ENCODE peak calls at places on chromosomes 11 and 22, in four cellular contexts. B, J, H and M are unnamed samples.

GRCh38 chr11:17923213-17923612 is 89.6 kb downstream of the SERGEF start:
- DNase-seq in B (no peak), J (no peak), H (no peak), M (no peak)

GRCh38 chr22:45493286-45493771 is 9.4 kb upstream of the FBLN1 start:
- DNase-seq in B (peak), J (no peak), H (no peak), M (no peak)

GRCh38 chr11:112219476-112220232 is 6.6 kb upstream of the PTS start:
- DNase-seq in B (peak), J (no peak), H (peak), M (peak)

GRCh38 chr11:129853508-129854228 is 38.0 kb downstream of the TMEM45B start:
- DNase-seq in B (peak), J (peak), H (no peak), M (peak)

GRCh38 chr22:22014285-22014659 is 31.7 kb upstream of the TOP3B start:
- DNase-seq in B (no peak), J (no peak), H (no peak), M (no peak)

GRCh38 chr11:20201231-20201630 is 41.0 kb upstream of the DBX1 start:
- DNase-seq in B (no peak), J (no peak), H (no peak), M (no peak)

GRCh38 chr22:50621948-50622722 is 5.8 kb downstream of the ARSA start:
- DNase-seq in B (no peak), J (no peak), H (no peak), M (peak)

GRCh38 chr11:88377661-88378060 is 40.1 kb upstream of the CTSC start:
- DNase-seq in B (no peak), J (no peak), H (no peak), M (no peak)

GRCh38 chr11:121458551-121458950 is 5.8 kb upstream of the SORL1-AS1 start:
- DNase-seq in B (no peak), J (no peak), H (no peak), M (no peak)

GRCh38 chr11:13993096-13993760 is 30.7 kb downstream of the SPON1 start:
- DNase-seq in B (no peak), J (no peak), H (no peak), M (peak)

GRCh38 chr11:69640260-69640994 is 529 bp upstream of the CCND1 start:
- DNase-seq in B (peak), J (peak), H (no peak), M (peak)

GRCh38 chr11:125674210-125674609 is 6.4 kb downstream of the ACRV1 start:
- DNase-seq in B (no peak), J (no peak), H (no peak), M (no peak)

GRCh38 chr22:36386351-36386899 is 1.3 kb downstream of the MYH9 start:
- DNase-seq in B (peak), J (peak), H (peak), M (peak)

GRCh38 chr22:39176067-39176621 is 23.7 kb upstream of the CBX7 start:
- DNase-seq in B (peak), J (peak), H (no peak), M (peak)

GRCh38 chr22:47154621-47155081 is 392.2 kb downstream of the TBC1D22A start:
- DNase-seq in B (peak), J (no peak), H (no peak), M (no peak)

GRCh38 chr11:113073290-113073953 is 112.2 kb downstream of the NCAM1 start:
- DNase-seq in B (no peak), J (no peak), H (no peak), M (no peak)

GRCh38 chr11:42410251-42410956 is 901.4 kb upstream of the API5 start:
- DNase-seq in B (no peak), J (no peak), H (no peak), M (no peak)

GRCh38 chr11:17171916-17172315 is 35.9 kb downstream of the PIK3C2A start:
- DNase-seq in B (no peak), J (no peak), H (no peak), M (no peak)

GRCh38 chr22:32005453-32005852 is 37.6 kb upstream of the SLC5A1 start:
- DNase-seq in B (no peak), J (no peak), H (no peak), M (no peak)

GRCh38 chr11:97995874-97996273 is 1024.9 kb upstream of the CNTN5 start:
- DNase-seq in B (no peak), J (no peak), H (no peak), M (no peak)

GRCh38 chr22:38927033-38927789 is 30.2 kb upstream of the APOBEC3A start:
- DNase-seq in B (peak), J (peak), H (peak), M (peak)

GRCh38 chr11:37264783-37265182 is 666.7 kb upstream of the RAG2 start:
- DNase-seq in B (no peak), J (no peak), H (no peak), M (no peak)

GRCh38 chr22:19463491-19464469 is 15.2 kb downstream of the UFD1 start:
- DNase-seq in B (no peak), J (no peak), H (no peak), M (no peak)

GRCh38 chr11:95923730-95924413 is at the start of gene MTMR2:
- DNase-seq in B (peak), J (peak), H (peak), M (peak)

GRCh38 chr11:46382644-46383403 is 1.4 kb downstream of the MDK start:
- DNase-seq in B (peak), J (no peak), H (no peak), M (no peak)

GRCh38 chr11:19355601-19356000 is 114.9 kb upstream of the E2F8 start:
- DNase-seq in B (no peak), J (no peak), H (no peak), M (no peak)

GRCh38 chr11:25562417-25562816 is 769.5 kb upstream of the ANO3 start:
- DNase-seq in B (no peak), J (no peak), H (no peak), M (no peak)

GRCh38 chr11:33893711-33894401 is 2.0 kb upstream of the LMO2 start:
- DNase-seq in B (peak), J (no peak), H (no peak), M (no peak)

GRCh38 chr22:27378994-27379393 is 422.6 kb downstream of the MN1 start:
- DNase-seq in B (no peak), J (no peak), H (no peak), M (no peak)

GRCh38 chr11:101508370-101508769 is 75.4 kb downstream of the TRPC6 start:
- DNase-seq in B (no peak), J (no peak), H (no peak), M (no peak)

GRCh38 chr11:88704505-88704904 is 361.3 kb downstream of the GRM5 start:
- DNase-seq in B (no peak), J (no peak), H (no peak), M (no peak)

GRCh38 chr11:128627666-128628342 is 40.4 kb upstream of the ETS1 start:
- DNase-seq in B (no peak), J (no peak), H (no peak), M (no peak)

GRCh38 chr22:30753701-30754100 is 59.0 kb downstream of the OSBP2 start:
- DNase-seq in B (no peak), J (no peak), H (no peak), M (no peak)

GRCh38 chr22:30755760-30756124 is 61.1 kb downstream of the OSBP2 start:
- DNase-seq in B (no peak), J (no peak), H (no peak), M (no peak)

GRCh38 chr22:30752771-30753170 is 58.1 kb downstream of the OSBP2 start:
- DNase-seq in B (no peak), J (no peak), H (no peak), M (no peak)

GRCh38 chr22:30754521-30754920 is 59.8 kb downstream of the OSBP2 start:
- DNase-seq in B (no peak), J (no peak), H (no peak), M (no peak)

GRCh38 chr22:30754971-30755759 is 60.5 kb downstream of the OSBP2 start:
- DNase-seq in B (peak), J (peak), H (peak), M (peak)
- TF ChIP-seq POLR2A in B (no peak), J (no peak), H (no peak), M (no peak)

DNA sequence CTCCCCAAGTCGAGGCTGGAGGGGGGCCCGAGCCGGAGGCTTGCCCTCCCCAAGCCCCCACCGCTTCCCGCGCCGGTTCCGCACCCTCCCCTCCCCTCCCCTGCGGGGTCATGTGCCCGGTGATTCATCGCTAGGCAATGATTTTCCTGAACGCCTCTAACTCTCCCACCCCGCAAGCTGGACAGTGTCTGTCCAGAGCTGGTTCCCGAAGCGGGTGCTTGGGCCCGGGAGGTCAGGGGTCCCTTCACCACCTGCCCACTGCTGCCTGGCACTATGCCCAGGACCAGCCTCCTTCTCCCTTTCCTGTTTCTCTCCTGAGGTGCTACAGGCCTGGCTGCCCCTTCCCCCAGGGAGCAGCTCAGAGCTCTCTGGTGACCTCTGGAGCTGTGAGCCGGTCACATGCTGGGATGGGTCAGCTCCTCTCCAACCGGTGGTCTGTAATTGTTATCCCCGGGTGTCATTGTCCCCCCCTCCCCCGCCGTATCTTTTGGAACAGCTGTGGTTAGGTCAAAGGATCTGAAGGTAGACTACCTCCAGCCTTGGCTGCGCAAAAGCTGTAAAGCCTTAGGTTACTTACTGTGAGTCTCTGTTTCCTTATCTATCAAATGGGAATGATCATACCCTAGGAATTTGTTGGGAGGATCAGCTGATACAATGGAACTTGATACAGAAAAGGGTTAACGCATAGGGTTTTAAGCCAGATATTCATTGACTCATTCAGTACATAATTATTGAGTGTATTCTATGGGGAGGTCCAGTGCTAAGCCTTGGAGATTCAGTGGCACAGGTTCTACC is 722 bp downstream of the STX3 start:
- DNase-seq in B (peak), J (peak), H (no peak), M (peak)
- TF ChIP-seq POLR2A in B (peak), J (no peak), H (no peak), M (peak)

GRCh38 chr11:76695133-76695532 is 24.6 kb upstream of the LRRC32 start:
- DNase-seq in B (no peak), J (no peak), H (no peak), M (no peak)
- TF ChIP-seq POLR2A in B (no peak), J (no peak), H (no peak), M (no peak)

GRCh38 chr11:67420646-67421420 is 5.4 kb downstream of the CARNS1 start:
- DNase-seq in B (peak), J (peak), H (peak), M (peak)
- TF ChIP-seq POLR2A in B (peak), J (peak), H (no peak), M (peak)

GRCh38 chr11:134068829-134069425 is at the start of gene JAM3:
- DNase-seq in B (peak), J (peak), H (peak), M (peak)
- TF ChIP-seq POLR2A in B (peak), J (no peak), H (no peak), M (peak)

DNA sequence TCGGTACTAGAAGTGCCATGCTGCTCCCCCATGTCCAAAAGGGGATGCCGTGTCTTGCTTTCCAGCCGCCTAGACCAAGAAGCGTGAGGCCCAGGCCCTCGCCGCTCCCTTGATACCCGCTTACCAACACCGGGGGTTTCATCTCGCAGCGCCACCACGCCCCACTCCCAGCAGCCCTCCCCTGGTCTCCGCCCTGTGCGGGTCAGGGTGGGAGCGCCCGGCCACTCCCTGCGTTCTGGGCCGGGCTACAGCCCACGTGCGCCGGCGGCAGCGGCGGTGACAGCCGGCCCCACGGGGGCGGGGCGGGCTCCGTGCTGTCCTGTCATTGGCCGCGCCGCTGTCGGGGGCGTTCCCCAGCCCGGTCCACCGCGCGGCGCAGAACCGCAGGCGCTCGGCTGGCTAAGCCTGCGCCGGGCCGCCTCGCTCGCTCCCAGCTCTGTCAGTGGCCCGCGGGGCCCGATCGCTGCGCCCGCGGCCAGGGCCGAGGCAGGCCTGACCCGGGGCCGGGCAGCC is at the start of gene MICAL2:
- DNase-seq in B (peak), J (peak), H (peak), M (peak)
- TF ChIP-seq POLR2A in B (peak), J (peak), H (no peak), M (peak)